ENCODE peak calls at places on chromosomes 11 and 22, in ten cellular contexts. One of them, this sample, is unnamed.

GRCh38 chr11:127458561-127458960 is 458.0 kb upstream of the KIRREL3 start:
- DNase-seq in CD8-positive, alpha-beta T cell: no peak
- DNase-seq in heart right ventricle: no peak
- DNase-seq in AG04450: no peak
- DNase-seq in mucosa of descending colon: no peak
- DNase-seq in transverse colon: no peak
- DNase-seq in astrocyte of the spinal cord: no peak
- DNase-seq in stomach: no peak
- DNase-seq in thoracic aorta: no peak
- DNase-seq in pancreas: no peak
- DNase-seq in this sample: no peak

GRCh38 chr11:44005076-44005800 is 42.5 kb upstream of the ACCSL start:
- DNase-seq in CD8-positive, alpha-beta T cell: no peak
- DNase-seq in heart right ventricle: no peak
- DNase-seq in AG04450: no peak
- DNase-seq in mucosa of descending colon: no peak
- DNase-seq in transverse colon: no peak
- DNase-seq in astrocyte of the spinal cord: no peak
- DNase-seq in stomach: peak; percentile 23
- DNase-seq in thoracic aorta: no peak
- DNase-seq in pancreas: no peak
- DNase-seq in this sample: no peak

GRCh38 chr11:107477820-107478219 is 20.2 kb upstream of the CWF19L2 start:
- DNase-seq in CD8-positive, alpha-beta T cell: no peak
- DNase-seq in heart right ventricle: no peak
- DNase-seq in AG04450: no peak
- DNase-seq in mucosa of descending colon: no peak
- DNase-seq in transverse colon: no peak
- DNase-seq in astrocyte of the spinal cord: no peak
- DNase-seq in stomach: no peak
- DNase-seq in thoracic aorta: no peak
- DNase-seq in pancreas: no peak
- DNase-seq in this sample: no peak

GRCh38 chr11:100824041-100824440 is 137.0 kb downstream of the ARHGAP42 start:
- DNase-seq in CD8-positive, alpha-beta T cell: no peak
- DNase-seq in heart right ventricle: no peak
- DNase-seq in AG04450: no peak
- DNase-seq in mucosa of descending colon: no peak
- DNase-seq in transverse colon: no peak
- DNase-seq in astrocyte of the spinal cord: no peak
- DNase-seq in stomach: no peak
- DNase-seq in thoracic aorta: no peak
- DNase-seq in pancreas: no peak
- DNase-seq in this sample: no peak

GRCh38 chr22:33116846-33117547 is 58.8 kb upstream of the SYN3 start:
- DNase-seq in CD8-positive, alpha-beta T cell: no peak
- DNase-seq in heart right ventricle: no peak
- DNase-seq in AG04450: no peak
- DNase-seq in mucosa of descending colon: no peak
- DNase-seq in transverse colon: no peak
- DNase-seq in astrocyte of the spinal cord: no peak
- DNase-seq in stomach: no peak
- DNase-seq in thoracic aorta: no peak
- DNase-seq in pancreas: no peak
- DNase-seq in this sample: no peak

GRCh38 chr22:42533638-42533977 is 14.0 kb upstream of the RRP7A start:
- DNase-seq in CD8-positive, alpha-beta T cell: no peak
- DNase-seq in heart right ventricle: no peak
- DNase-seq in AG04450: no peak
- DNase-seq in mucosa of descending colon: no peak
- DNase-seq in transverse colon: no peak
- DNase-seq in astrocyte of the spinal cord: no peak
- DNase-seq in stomach: no peak
- DNase-seq in thoracic aorta: no peak
- DNase-seq in pancreas: no peak
- DNase-seq in this sample: no peak

GRCh38 chr11:117748771-117749540 is 48.1 kb downstream of the DSCAML1 start:
- DNase-seq in CD8-positive, alpha-beta T cell: no peak
- DNase-seq in heart right ventricle: no peak
- DNase-seq in AG04450: no peak
- DNase-seq in mucosa of descending colon: peak; percentile 81
- DNase-seq in transverse colon: peak; percentile 73
- DNase-seq in astrocyte of the spinal cord: no peak
- DNase-seq in stomach: no peak
- DNase-seq in thoracic aorta: no peak
- DNase-seq in pancreas: no peak
- DNase-seq in this sample: no peak

GRCh38 chr11:125593113-125593761 is 585 bp downstream of the STT3A start:
- DNase-seq in CD8-positive, alpha-beta T cell: no peak
- DNase-seq in heart right ventricle: no peak
- DNase-seq in AG04450: no peak
- DNase-seq in mucosa of descending colon: peak; percentile 25
- DNase-seq in transverse colon: peak; percentile 22
- DNase-seq in astrocyte of the spinal cord: peak; percentile 8
- DNase-seq in stomach: no peak
- DNase-seq in thoracic aorta: no peak
- DNase-seq in pancreas: no peak
- DNase-seq in this sample: peak; percentile 50

GRCh38 chr11:1117970-1118369 is 39.8 kb upstream of the MUC5AC start:
- DNase-seq in CD8-positive, alpha-beta T cell: no peak
- DNase-seq in heart right ventricle: no peak
- DNase-seq in AG04450: no peak
- DNase-seq in mucosa of descending colon: no peak
- DNase-seq in transverse colon: no peak
- DNase-seq in astrocyte of the spinal cord: no peak
- DNase-seq in stomach: no peak
- DNase-seq in thoracic aorta: no peak
- DNase-seq in pancreas: no peak
- DNase-seq in this sample: no peak

GRCh38 chr22:19886605-19887250 is 32.1 kb upstream of the GNB1L start:
- DNase-seq in CD8-positive, alpha-beta T cell: no peak
- DNase-seq in heart right ventricle: no peak
- DNase-seq in AG04450: no peak
- DNase-seq in mucosa of descending colon: no peak
- DNase-seq in transverse colon: no peak
- DNase-seq in astrocyte of the spinal cord: peak; percentile 32
- DNase-seq in stomach: no peak
- DNase-seq in thoracic aorta: no peak
- DNase-seq in pancreas: peak; percentile 15
- DNase-seq in this sample: peak; percentile 72

GRCh38 chr11:45110562-45110961 is 35.9 kb upstream of the PRDM11 start:
- DNase-seq in CD8-positive, alpha-beta T cell: no peak
- DNase-seq in heart right ventricle: peak; percentile 64
- DNase-seq in AG04450: peak; percentile 57
- DNase-seq in mucosa of descending colon: peak; percentile 74
- DNase-seq in transverse colon: peak; percentile 33
- DNase-seq in astrocyte of the spinal cord: peak; percentile 70
- DNase-seq in stomach: peak; percentile 48
- DNase-seq in thoracic aorta: no peak
- DNase-seq in pancreas: no peak
- DNase-seq in this sample: peak; percentile 85

GRCh38 chr11:131511794-131512193 is 141.4 kb downstream of the NTM start:
- DNase-seq in CD8-positive, alpha-beta T cell: no peak
- DNase-seq in heart right ventricle: no peak
- DNase-seq in AG04450: no peak
- DNase-seq in mucosa of descending colon: peak; percentile 74
- DNase-seq in transverse colon: peak; percentile 42
- DNase-seq in astrocyte of the spinal cord: no peak
- DNase-seq in stomach: peak; percentile 69
- DNase-seq in thoracic aorta: no peak
- DNase-seq in pancreas: peak; percentile 48
- DNase-seq in this sample: no peak

GRCh38 chr11:16799890-16800289 is 61.4 kb downstream of the C11orf58 start:
- DNase-seq in CD8-positive, alpha-beta T cell: no peak
- DNase-seq in heart right ventricle: no peak
- DNase-seq in AG04450: no peak
- DNase-seq in mucosa of descending colon: no peak
- DNase-seq in transverse colon: no peak
- DNase-seq in astrocyte of the spinal cord: no peak
- DNase-seq in stomach: no peak
- DNase-seq in thoracic aorta: no peak
- DNase-seq in pancreas: no peak
- DNase-seq in this sample: no peak

GRCh38 chr11:88035271-88035670 is 140.0 kb downstream of the RAB38 start:
- DNase-seq in CD8-positive, alpha-beta T cell: no peak
- DNase-seq in heart right ventricle: no peak
- DNase-seq in AG04450: no peak
- DNase-seq in mucosa of descending colon: no peak
- DNase-seq in transverse colon: no peak
- DNase-seq in astrocyte of the spinal cord: no peak
- DNase-seq in stomach: no peak
- DNase-seq in thoracic aorta: no peak
- DNase-seq in pancreas: no peak
- DNase-seq in this sample: no peak

GRCh38 chr22:39405346-39406085 is 5.9 kb downstream of the TAB1 start:
- DNase-seq in CD8-positive, alpha-beta T cell: no peak
- DNase-seq in heart right ventricle: no peak
- DNase-seq in AG04450: no peak
- DNase-seq in mucosa of descending colon: no peak
- DNase-seq in transverse colon: no peak
- DNase-seq in astrocyte of the spinal cord: peak; percentile 60
- DNase-seq in stomach: no peak
- DNase-seq in thoracic aorta: peak; percentile 30
- DNase-seq in pancreas: no peak
- DNase-seq in this sample: peak; percentile 69

GRCh38 chr11:13963949-13964770 is 1.6 kb downstream of the SPON1 start:
- DNase-seq in CD8-positive, alpha-beta T cell: no peak
- DNase-seq in heart right ventricle: peak; percentile 8
- DNase-seq in AG04450: no peak
- DNase-seq in mucosa of descending colon: peak; percentile 69
- DNase-seq in transverse colon: peak; percentile 62
- DNase-seq in astrocyte of the spinal cord: no peak
- DNase-seq in stomach: no peak
- DNase-seq in thoracic aorta: no peak
- DNase-seq in pancreas: no peak
- DNase-seq in this sample: no peak
- H3K4me3 ChIP-seq in CD8-positive, alpha-beta T cell: peak overlapping the region; percentile 47
- H3K4me3 ChIP-seq in heart right ventricle: peak overlapping the region; percentile 31
- H3K4me3 ChIP-seq in AG04450: no peak overlapping the region
- H3K4me3 ChIP-seq in mucosa of descending colon: peak overlapping the region; percentile 57
- H3K4me3 ChIP-seq in transverse colon: peak overlapping the region; percentile 51
- H3K4me3 ChIP-seq in astrocyte of the spinal cord: no peak overlapping the region
- H3K4me3 ChIP-seq in stomach: peak overlapping the region; percentile 61
- H3K4me3 ChIP-seq in thoracic aorta: peak overlapping the region; percentile 74
- H3K4me3 ChIP-seq in pancreas: peak overlapping the region; percentile 44
- H3K4me3 ChIP-seq in this sample: no peak overlapping the region

GRCh38 chr11:70139785-70140410 is 61.8 kb downstream of the ANO1 start:
- DNase-seq in CD8-positive, alpha-beta T cell: no peak
- DNase-seq in heart right ventricle: no peak
- DNase-seq in AG04450: no peak
- DNase-seq in mucosa of descending colon: no peak
- DNase-seq in transverse colon: no peak
- DNase-seq in astrocyte of the spinal cord: no peak
- DNase-seq in stomach: peak; percentile 71
- DNase-seq in thoracic aorta: no peak
- DNase-seq in pancreas: no peak
- DNase-seq in this sample: no peak

GRCh38 chr11:70137383-70137782 is 59.3 kb downstream of the ANO1 start:
- DNase-seq in CD8-positive, alpha-beta T cell: no peak
- DNase-seq in heart right ventricle: no peak
- DNase-seq in AG04450: no peak
- DNase-seq in mucosa of descending colon: no peak
- DNase-seq in transverse colon: no peak
- DNase-seq in astrocyte of the spinal cord: no peak
- DNase-seq in stomach: no peak
- DNase-seq in thoracic aorta: no peak
- DNase-seq in pancreas: no peak
- DNase-seq in this sample: no peak

GRCh38 chr11:70140859-70141489 is 62.1 kb upstream of the FADD start:
- DNase-seq in CD8-positive, alpha-beta T cell: no peak
- DNase-seq in heart right ventricle: no peak
- DNase-seq in AG04450: no peak
- DNase-seq in mucosa of descending colon: no peak
- DNase-seq in transverse colon: no peak
- DNase-seq in astrocyte of the spinal cord: no peak
- DNase-seq in stomach: no peak
- DNase-seq in thoracic aorta: no peak
- DNase-seq in pancreas: no peak
- DNase-seq in this sample: no peak

GRCh38 chr11:70135142-70136132 is 57.3 kb downstream of the ANO1 start:
- DNase-seq in CD8-positive, alpha-beta T cell: no peak
- DNase-seq in heart right ventricle: peak; percentile 25
- DNase-seq in AG04450: no peak
- DNase-seq in mucosa of descending colon: no peak
- DNase-seq in transverse colon: no peak
- DNase-seq in astrocyte of the spinal cord: no peak
- DNase-seq in stomach: peak; percentile 66
- DNase-seq in thoracic aorta: no peak
- DNase-seq in pancreas: no peak
- DNase-seq in this sample: peak; percentile 66

GRCh38 chr11:70138403-70138802 is 60.3 kb downstream of the ANO1 start:
- DNase-seq in CD8-positive, alpha-beta T cell: no peak
- DNase-seq in heart right ventricle: no peak
- DNase-seq in AG04450: no peak
- DNase-seq in mucosa of descending colon: no peak
- DNase-seq in transverse colon: no peak
- DNase-seq in astrocyte of the spinal cord: no peak
- DNase-seq in stomach: no peak
- DNase-seq in thoracic aorta: no peak
- DNase-seq in pancreas: no peak
- DNase-seq in this sample: no peak
- TF ChIP-seq CTCF in CD8-positive, alpha-beta T cell: no peak
- TF ChIP-seq CTCF in heart right ventricle: no peak
- TF ChIP-seq CTCF in AG04450: no peak
- TF ChIP-seq CTCF in mucosa of descending colon: no peak
- TF ChIP-seq CTCF in transverse colon: no peak
- TF ChIP-seq CTCF in astrocyte of the spinal cord: no peak
- TF ChIP-seq CTCF in stomach: no peak
- TF ChIP-seq CTCF in thoracic aorta: no peak
- TF ChIP-seq CTCF in pancreas: no peak
- TF ChIP-seq CTCF in this sample: no peak

GRCh38 chr11:77833302-77833701 is 12.4 kb downstream of the AAMDC start:
- DNase-seq in CD8-positive, alpha-beta T cell: no peak
- DNase-seq in heart right ventricle: no peak
- DNase-seq in AG04450: no peak
- DNase-seq in mucosa of descending colon: no peak
- DNase-seq in transverse colon: no peak
- DNase-seq in astrocyte of the spinal cord: no peak
- DNase-seq in stomach: no peak
- DNase-seq in thoracic aorta: no peak
- DNase-seq in pancreas: no peak
- DNase-seq in this sample: no peak
- H3K4me3 ChIP-seq in CD8-positive, alpha-beta T cell: no peak overlapping the region
- H3K4me3 ChIP-seq in heart right ventricle: no peak overlapping the region
- H3K4me3 ChIP-seq in AG04450: no peak overlapping the region
- H3K4me3 ChIP-seq in mucosa of descending colon: no peak overlapping the region
- H3K4me3 ChIP-seq in transverse colon: no peak overlapping the region
- H3K4me3 ChIP-seq in astrocyte of the spinal cord: no peak overlapping the region
- H3K4me3 ChIP-seq in stomach: no peak overlapping the region
- H3K4me3 ChIP-seq in thoracic aorta: no peak overlapping the region
- H3K4me3 ChIP-seq in pancreas: no peak overlapping the region
- H3K4me3 ChIP-seq in this sample: no peak overlapping the region

DNA sequence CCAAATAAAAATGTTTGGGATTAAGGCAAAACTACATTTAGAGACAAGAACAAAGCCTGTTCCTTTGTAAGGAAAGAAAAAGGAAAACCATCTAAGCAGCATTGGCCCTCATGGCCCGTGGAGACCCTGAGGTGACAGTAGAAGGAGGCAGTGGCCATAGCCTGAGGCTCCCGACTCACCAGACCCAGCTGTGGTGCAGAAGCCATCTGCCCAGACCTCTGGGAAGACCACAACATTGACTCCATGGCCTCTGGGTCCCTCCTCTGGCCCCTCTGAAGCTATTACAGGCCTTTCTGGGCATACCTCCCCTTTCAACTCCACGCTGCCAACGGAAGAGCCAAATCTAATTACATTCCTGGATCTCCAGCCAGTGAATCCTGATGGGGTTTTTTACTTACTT is 6.4 kb downstream of the PRAME start:
- DNase-seq in CD8-positive, alpha-beta T cell: no peak
- DNase-seq in heart right ventricle: no peak
- DNase-seq in AG04450: no peak
- DNase-seq in mucosa of descending colon: no peak
- DNase-seq in transverse colon: no peak
- DNase-seq in astrocyte of the spinal cord: no peak
- DNase-seq in stomach: no peak
- DNase-seq in thoracic aorta: no peak
- DNase-seq in pancreas: no peak
- DNase-seq in this sample: peak; percentile 12
- TF ChIP-seq CTCF in CD8-positive, alpha-beta T cell: no peak
- TF ChIP-seq CTCF in heart right ventricle: no peak
- TF ChIP-seq CTCF in AG04450: no peak
- TF ChIP-seq CTCF in mucosa of descending colon: no peak
- TF ChIP-seq CTCF in transverse colon: no peak
- TF ChIP-seq CTCF in astrocyte of the spinal cord: no peak
- TF ChIP-seq CTCF in stomach: no peak
- TF ChIP-seq CTCF in thoracic aorta: no peak
- TF ChIP-seq CTCF in pancreas: no peak
- TF ChIP-seq CTCF in this sample: no peak

This sample was measured in cardiac fibroblast.